ENCODE peak calls at places on chromosome 21, in nine cellular contexts. I, J, C, Y, Q, N, A, X and T are unnamed samples. For H3K4me1, the result is how much of the 10 kb centered on the place peaks cover.

GRCh38 chr21:31284797-31285397 is 59.2 kb downstream of the TIAM1 start:
- DNase-seq in N (no peak), X (peak), Y (no peak), Q (no peak), A (no peak), J (no peak), I (no peak), C (no peak), T (no peak)

GRCh38 chr21:26061437-26061836 is 109.1 kb downstream of the APP start:
- DNase-seq in X (peak), I (no peak), A (peak), J (no peak), Y (no peak), Q (no peak), N (no peak), C (no peak), T (no peak)

GRCh38 chr21:35646606-35647005 is 413.7 kb downstream of the SETD4 start:
- DNase-seq in N (no peak), Y (no peak), X (no peak), Q (no peak), I (no peak), C (no peak), A (no peak), J (no peak), T (no peak)

GRCh38 chr21:34764715-34765284 is 96.0 kb downstream of the CLIC6 start:
- DNase-seq in N (no peak), Q (no peak), A (no peak), Y (no peak), C (no peak), X (no peak), I (no peak), J (no peak), T (no peak)

GRCh38 chr21:28789571-28789970 is 203.1 kb downstream of the LTN1 start:
- DNase-seq in A (no peak), X (no peak), C (no peak), I (no peak), N (no peak), Q (no peak), Y (no peak), J (no peak), T (no peak)

GRCh38 chr21:39681845-39682244 is 63.1 kb upstream of the IGSF5 start:
- DNase-seq in I (no peak), J (no peak), Y (no peak), X (peak), C (no peak), Q (no peak), A (no peak), N (no peak), T (no peak)

GRCh38 chr21:31857096-31857495 is 15.7 kb upstream of the HUNK start:
- DNase-seq in Q (no peak), X (no peak), N (no peak), Y (no peak), I (no peak), J (no peak), C (no peak), A (no peak), T (no peak)

GRCh38 chr21:37469441-37469840 is 102.9 kb downstream of the DYRK1A start:
- DNase-seq in X (no peak), C (no peak), Y (no peak), J (no peak), A (no peak), Q (no peak), I (no peak), N (no peak), T (no peak)

GRCh38 chr21:36548866-36549265 is 68.9 kb upstream of the CLDN14 start:
- DNase-seq in Y (no peak), Q (no peak), A (no peak), J (no peak), C (no peak), N (no peak), X (no peak), I (no peak), T (no peak)

GRCh38 chr21:31846690-31847089 is 26.1 kb upstream of the HUNK start:
- DNase-seq in J (no peak), Q (no peak), X (no peak), A (no peak), N (no peak), I (no peak), C (no peak), Y (no peak), T (no peak)

GRCh38 chr21:36602735-36603134 is 96.2 kb upstream of the SIM2 start:
- DNase-seq in C (no peak), Q (no peak), N (no peak), I (no peak), J (no peak), Y (no peak), A (no peak), X (no peak), T (no peak)

GRCh38 chr21:39633043-39633442 is 20.3 kb downstream of the B3GALT5 start:
- DNase-seq in A (no peak), Q (no peak), I (peak), N (no peak), J (no peak), C (no peak), X (peak), Y (no peak), T (no peak)

GRCh38 chr21:21230672-21231071 is 232.5 kb downstream of the NCAM2 start:
- DNase-seq in N (no peak), C (no peak), Q (no peak), Y (no peak), X (peak), I (no peak), A (no peak), J (no peak), T (no peak)

GRCh38 chr21:29418813-29419212 is 120.1 kb downstream of the BACH1 start:
- DNase-seq in N (no peak), C (no peak), Y (no peak), J (no peak), X (no peak), A (no peak), I (no peak), Q (no peak), T (no peak)

GRCh38 chr21:31710586-31710985 is 21.3 kb downstream of the SCAF4 start:
- DNase-seq in Y (no peak), I (no peak), Q (no peak), J (no peak), C (no peak), A (no peak), X (peak), N (no peak), T (no peak)

GRCh38 chr21:35323947-35324346 is 274.8 kb upstream of the RUNX1 start:
- DNase-seq in A (peak), N (peak), J (no peak), C (no peak), I (no peak), X (peak), Y (no peak), Q (peak), T (no peak)

GRCh38 chr21:27953328-27954045 is 986.6 kb upstream of the ADAMTS5 start:
- DNase-seq in A (no peak), X (peak), J (no peak), Q (no peak), Y (no peak), C (no peak), N (no peak), I (no peak), T (no peak)

GRCh38 chr21:28521932-28522826 is 470.5 kb downstream of the LTN1 start:
- DNase-seq in Y (no peak), C (peak), A (no peak), I (no peak), Q (no peak), J (no peak), N (no peak), X (peak), T (no peak)

GRCh38 chr21:26421724-26422123 is 151.4 kb downstream of the CYYR1 start:
- DNase-seq in I (no peak), A (no peak), Y (no peak), C (no peak), N (no peak), J (no peak), Q (no peak), X (no peak), T (no peak)

GRCh38 chr21:41490330-41490729 is 17.6 kb downstream of the TMPRSS2 start:
- DNase-seq in Y (no peak), J (no peak), A (no peak), X (no peak), N (no peak), Q (no peak), I (no peak), C (no peak), T (no peak)

GRCh38 chr21:41488080-41488479 is 19.9 kb downstream of the TMPRSS2 start:
- DNase-seq in Y (no peak), N (no peak), A (peak), X (no peak), I (no peak), Q (no peak), C (no peak), J (no peak), T (no peak)

GRCh38 chr21:41489329-41489728 is 18.6 kb downstream of the TMPRSS2 start:
- DNase-seq in J (no peak), I (no peak), X (no peak), Y (no peak), N (peak), C (no peak), A (no peak), Q (no peak), T (no peak)

GRCh38 chr21:41483973-41484372 is 24.0 kb downstream of the TMPRSS2 start:
- DNase-seq in C (no peak), J (no peak), A (no peak), Y (no peak), I (no peak), X (no peak), N (no peak), Q (no peak), T (no peak)

DNA sequence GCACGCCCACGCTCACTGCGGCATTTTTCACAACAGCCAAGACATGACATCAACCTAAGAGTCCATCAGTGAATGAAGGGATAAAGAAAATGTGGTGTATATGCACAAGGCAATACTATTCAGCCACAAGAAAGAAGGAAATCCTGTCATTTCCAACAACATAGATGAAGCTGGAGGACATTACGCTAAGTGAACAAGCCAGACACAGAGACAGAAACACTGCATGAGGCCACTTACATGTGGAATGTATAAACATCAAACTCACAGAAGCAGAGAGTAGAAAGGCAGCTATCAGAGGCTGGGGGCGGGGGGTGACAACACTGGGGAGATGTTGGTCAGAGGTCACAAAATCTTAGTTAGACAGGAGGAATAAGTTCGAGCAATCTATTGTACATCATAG is 20.9 kb downstream of the TMPRSS2 start:
- DNase-seq in I (no peak), Y (no peak), N (no peak), J (no peak), X (no peak), A (no peak), C (no peak), Q (no peak), T (no peak)
- H3K4me1 ChIP-seq in I (under half), Y (under half), N (under half), J (under half), X (under half), A (half or more), C (under half), Q (under half), T (under half)

GRCh38 chr21:33031152-33031551 is 5.4 kb downstream of the OLIG2 start:
- DNase-seq in I (no peak), N (no peak), J (no peak), C (no peak), A (no peak), Q (no peak), Y (peak), X (no peak), T (no peak)
- H3K27ac ChIP-seq in I (no peak), N (no peak), J (no peak), C (no peak), A (no peak), Q (no peak), Y (no peak), X (no peak), T (no peak)

DNA sequence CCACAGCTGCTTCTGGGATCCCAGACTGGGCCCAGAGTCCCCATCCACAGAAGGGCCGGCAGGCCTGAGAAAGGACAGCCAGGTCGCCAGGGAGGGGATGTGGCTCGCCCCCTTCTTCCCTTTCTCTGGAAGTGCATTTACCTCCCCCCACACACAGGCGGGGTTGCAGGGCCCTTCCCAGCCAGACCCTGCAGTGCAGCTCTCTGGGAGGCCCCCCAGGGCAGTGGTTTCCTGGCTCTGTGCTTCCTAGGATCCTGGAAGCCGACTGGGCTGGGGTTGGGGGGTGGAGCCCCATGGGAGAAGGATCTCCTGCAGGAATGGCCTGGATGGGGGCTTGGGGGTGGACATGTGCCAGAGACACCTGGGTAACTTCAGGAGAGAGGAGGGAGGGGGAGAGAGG is 4.2 kb upstream of the COL6A1 start:
- DNase-seq in I (no peak), A (no peak), Y (peak), N (peak), Q (peak), C (peak), X (no peak), J (peak), T (no peak)
- H3K4me3 ChIP-seq in I (no peak), A (no peak), Y (peak), N (no peak), Q (no peak), C (peak), X (no peak), J (no peak), T (no peak)

GRCh38 chr21:45365608-45366241 is 39.2 kb upstream of the COL18A1 start:
- DNase-seq in Y (no peak), N (no peak), J (no peak), I (peak), X (peak), C (no peak), Q (no peak), A (peak), T (no peak)

GRCh38 chr21:45365186-45365607 is 39.8 kb upstream of the COL18A1 start:
- DNase-seq in I (no peak), A (no peak), N (no peak), J (no peak), Q (no peak), C (no peak), Y (no peak), X (no peak), T (no peak)

GRCh38 chr21:45362748-45363145 is 42.2 kb upstream of the COL18A1 start:
- DNase-seq in J (no peak), I (no peak), X (no peak), N (no peak), Q (no peak), C (no peak), A (no peak), Y (no peak), T (peak)

GRCh38 chr21:45364464-45365185 is 40.3 kb upstream of the COL18A1 start:
- DNase-seq in I (peak), X (peak), J (peak), Y (no peak), A (peak), N (no peak), Q (peak), C (peak), T (no peak)

GRCh38 chr21:45363921-45364463 is 41.0 kb upstream of the COL18A1 start:
- DNase-seq in J (peak), X (peak), N (peak), C (peak), A (peak), Y (no peak), I (peak), Q (peak), T (peak)
- H3K4me1 ChIP-seq in J (under half), X (under half), N (under half), C (under half), A (under half), Y (under half), I (half or more), Q (half or more), T (under half)

DNA sequence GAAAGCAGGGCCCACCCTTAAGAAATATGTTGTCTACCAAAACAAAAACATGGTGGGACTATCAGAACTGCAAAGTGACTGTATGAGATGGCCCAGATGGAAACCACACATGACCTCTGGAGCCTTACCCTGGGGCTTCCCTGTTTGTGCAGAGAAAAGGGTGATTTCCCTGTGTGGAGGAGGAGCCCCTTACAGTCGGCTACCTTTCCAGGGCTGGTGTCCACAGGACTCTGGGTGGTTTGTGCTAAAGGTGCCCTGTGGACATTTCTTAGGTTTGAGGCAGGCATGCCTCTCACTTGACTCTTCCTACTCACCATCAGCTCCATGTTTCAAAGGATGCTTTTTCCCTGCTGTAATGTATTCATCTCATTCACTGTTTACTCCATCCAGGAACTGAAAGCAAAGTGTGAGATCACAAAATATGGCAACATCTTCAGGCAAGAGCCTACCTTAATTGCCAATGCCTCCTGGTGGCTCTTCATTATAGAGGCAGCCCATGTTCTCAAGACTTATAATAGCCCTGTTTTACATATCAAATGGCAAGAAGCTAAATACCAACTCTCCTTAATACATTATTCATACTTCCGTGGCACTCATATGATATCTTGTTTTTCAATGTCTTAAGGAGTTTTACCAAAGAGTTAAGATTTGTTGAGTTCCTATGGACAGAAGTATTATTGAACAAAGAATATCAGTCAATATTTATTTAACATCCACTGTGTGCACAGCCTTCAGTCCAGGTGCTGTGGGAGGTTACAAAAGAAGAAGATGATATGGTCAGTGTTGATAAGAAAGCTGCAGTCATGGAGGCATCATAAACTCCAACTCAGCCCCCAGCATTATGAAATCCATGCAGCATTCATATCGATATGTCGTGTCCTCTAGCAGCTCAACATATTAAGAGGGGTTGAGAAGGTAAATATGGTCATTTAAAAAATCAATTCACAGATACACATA is 15.4 kb upstream of the TFF3 start:
- DNase-seq in Q (no peak), J (no peak), I (no peak), Y (peak), C (no peak), N (no peak), X (no peak), A (no peak), T (no peak)
- H3K27ac ChIP-seq in Q (no peak), J (no peak), I (no peak), Y (no peak), C (no peak), N (no peak), X (no peak), A (no peak), T (no peak)

DNA sequence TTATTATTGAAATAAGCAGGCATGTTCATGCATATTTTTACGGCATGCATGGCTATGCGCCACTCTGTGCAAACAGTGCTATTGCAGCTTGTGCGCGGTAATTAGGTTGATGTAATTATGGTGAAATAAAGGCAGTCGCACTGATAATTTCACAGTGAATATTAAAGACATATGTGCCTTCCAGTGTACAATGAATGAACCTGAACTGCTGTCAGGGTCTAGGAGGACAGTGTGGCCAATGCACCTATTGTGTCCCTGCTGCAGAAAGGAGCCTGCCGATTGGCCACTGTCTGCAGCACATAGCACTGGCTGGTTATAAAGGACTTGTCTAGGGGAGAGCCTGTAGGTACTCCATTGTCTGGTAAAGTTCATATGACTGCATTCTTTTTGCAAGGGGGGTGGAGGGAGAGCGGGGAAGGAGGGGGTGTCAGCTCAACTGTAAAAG is 340.4 kb downstream of the USP25 start:
- DNase-seq in Q (no peak), I (no peak), X (peak), J (no peak), N (no peak), C (peak), Y (no peak), A (no peak), T (no peak)
- H3K4me3 ChIP-seq in Q (no peak), I (no peak), X (no peak), J (no peak), N (peak), C (peak), Y (no peak), A (no peak), T (no peak)

GRCh38 chr21:44305691-44306090 is 5.8 kb downstream of the PFKL start:
- DNase-seq in A (no peak), Q (no peak), Y (no peak), J (no peak), X (no peak), C (no peak), I (no peak), N (no peak), T (no peak)
- H3K4me1 ChIP-seq in A (under half), Q (under half), Y (under half), J (half or more), X (under half), C (under half), I (under half), N (under half), T (under half)

DNA sequence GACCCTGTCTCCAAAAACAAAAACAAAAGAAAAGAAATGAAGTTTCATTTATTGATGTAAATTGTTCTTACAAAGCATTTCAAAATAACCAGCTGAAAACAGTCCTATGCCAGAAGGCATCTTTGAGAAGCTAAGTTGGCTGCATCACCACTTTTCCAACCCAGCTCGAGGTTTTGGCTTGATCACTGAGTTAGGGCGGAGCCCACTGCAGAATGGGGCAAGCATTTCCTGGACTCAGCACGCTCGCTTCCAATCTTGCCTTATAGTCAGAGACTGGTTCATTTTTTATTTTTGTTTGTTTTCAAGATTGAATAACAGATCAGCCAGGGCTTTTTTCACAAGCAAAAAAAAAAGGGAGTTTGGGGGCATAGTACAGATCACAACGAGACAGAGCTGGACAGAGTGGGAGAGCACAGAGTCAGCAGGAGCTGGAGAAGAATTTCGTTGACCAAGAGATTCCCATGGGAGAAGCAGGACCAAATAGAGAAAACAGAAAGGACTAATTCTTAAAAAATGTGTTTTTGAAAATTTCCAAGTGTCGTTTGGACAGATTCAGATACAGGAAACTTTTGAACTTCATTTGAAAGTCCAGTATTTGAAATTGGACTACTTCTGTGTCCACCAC is 23.5 kb upstream of the COL6A1 start:
- DNase-seq in Q (peak), I (no peak), N (peak), A (no peak), Y (no peak), J (no peak), X (peak), C (no peak), T (no peak)
- H3K27ac ChIP-seq in Q (peak), I (no peak), N (no peak), A (no peak), Y (no peak), J (peak), X (peak), C (peak), T (no peak)

GRCh38 chr21:16304700-16305099 is 574.9 kb downstream of the USP25 start:
- DNase-seq in C (no peak), A (no peak), Q (no peak), Y (no peak), X (no peak), I (no peak), J (no peak), N (no peak), T (no peak)
- H3K4me3 ChIP-seq in C (peak), A (no peak), Q (no peak), Y (no peak), X (no peak), I (no peak), J (no peak), N (peak), T (no peak)